ENCODE peak calls at places on chromosome 10, in five cellular contexts. H is H1, F is SK-N-SH, A is HCT116, I is K562. L is an unnamed sample.

GRCh38 chr10:111707066-111707465 is 476.5 kb downstream of the GPAM start:
- DNase-seq in H (no peak), F (no peak), A (no peak), I (no peak), L (no peak)

GRCh38 chr10:6319119-6319518 is 116.4 kb downstream of the PFKFB3 start:
- DNase-seq in H (no peak), F (no peak), A (no peak), I (no peak), L (no peak)

GRCh38 chr10:104333037-104333727 is 5.1 kb downstream of the ITPRIP start:
- DNase-seq in H (no peak), F (peak; percentile 7), A (no peak), I (peak; percentile 49), L (no peak)

GRCh38 chr10:44976352-44977198 is 2.0 kb downstream of the DEPP1 start:
- DNase-seq in H (no peak), F (no peak), A (no peak), I (no peak), L (no peak)

GRCh38 chr10:78567680-78568453 is 500.9 kb upstream of the ZMIZ1 start:
- DNase-seq in H (no peak), F (no peak), A (no peak), I (no peak), L (no peak)

GRCh38 chr10:79051766-79052165 is 17.0 kb upstream of the ZMIZ1 start:
- DNase-seq in H (no peak), F (no peak), A (no peak), I (no peak), L (no peak)

GRCh38 chr10:96834121-96834520 is 2.0 kb downstream of the LCOR start:
- DNase-seq in H (no peak), F (no peak), A (no peak), I (no peak), L (no peak)

GRCh38 chr10:61992683-61993629 is 91.5 kb downstream of the ARID5B start:
- DNase-seq in H (no peak), F (peak; percentile 23), A (no peak), I (no peak), L (no peak)

GRCh38 chr10:5531558-5532230 is 6.9 kb downstream of the CALML3 start:
- DNase-seq in H (no peak), F (no peak), A (no peak), I (no peak), L (no peak)

GRCh38 chr10:14909101-14909500 is 30.4 kb downstream of the SUV39H2 start:
- DNase-seq in H (no peak), F (no peak), A (no peak), I (no peak), L (no peak)

GRCh38 chr10:14904864-14905263 is 26.2 kb downstream of the SUV39H2 start:
- DNase-seq in H (no peak), F (no peak), A (no peak), I (no peak), L (no peak)

GRCh38 chr10:14906765-14907164 is 28.1 kb downstream of the SUV39H2 start:
- DNase-seq in H (no peak), F (no peak), A (no peak), I (no peak), L (no peak)

GRCh38 chr10:14905890-14906289 is 27.2 kb downstream of the SUV39H2 start:
- DNase-seq in H (no peak), F (no peak), A (no peak), I (no peak), L (no peak)

DNA sequence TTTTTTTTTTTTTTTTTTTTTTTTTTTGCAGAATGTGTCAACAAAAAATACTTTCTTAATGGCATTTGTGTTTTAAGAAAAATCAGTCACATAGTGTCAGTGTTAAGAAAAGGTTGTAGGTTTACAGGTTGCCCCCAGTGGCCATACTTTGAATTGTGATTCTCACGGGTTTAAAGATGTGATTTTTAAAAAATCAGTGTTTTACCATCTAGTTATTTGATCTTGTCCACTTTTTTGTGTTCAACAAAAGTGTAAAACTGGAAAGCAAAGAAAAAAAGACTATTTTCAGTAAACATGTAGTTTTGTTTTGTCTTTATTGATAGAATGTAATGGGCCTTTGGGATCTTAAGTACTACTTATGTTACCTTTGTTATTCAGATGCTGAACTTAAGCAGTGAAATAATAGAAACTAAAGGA is 25.7 kb downstream of the SUV39H2 start:
- DNase-seq in H (no peak), F (peak; percentile 43), A (peak; percentile 7), I (peak; percentile 30), L (peak; percentile 23)
- TF ChIP-seq JUND in H (no peak), F (no peak), A (no peak), I (no peak), L (no peak)

GRCh38 chr10:70255329-70256299 is 22.4 kb upstream of the PPA1 start:
- DNase-seq in H (no peak), F (no peak), A (peak; percentile 90), I (no peak), L (no peak)
- TF ChIP-seq JUND in H (no peak), F (no peak), A (peak; percentile 73), I (no peak), L (no peak)

GRCh38 chr10:113425596-113425995 is 127.3 kb upstream of the HABP2 start:
- DNase-seq in H (no peak), F (no peak), A (no peak), I (no peak), L (peak; percentile 45)
- TF ChIP-seq JUND in H (no peak), F (no peak), A (no peak), I (no peak), L (no peak)

GRCh38 chr10:113950268-113950667 is 93.4 kb upstream of the ADRB1 start:
- DNase-seq in H (no peak), F (no peak), A (no peak), I (no peak), L (no peak)

GRCh38 chr10:113945687-113946085 is 91.2 kb downstream of the NHLRC2 start:
- DNase-seq in H (no peak), F (no peak), A (no peak), I (no peak), L (no peak)

GRCh38 chr10:113947138-113948011 is 92.9 kb downstream of the NHLRC2 start:
- DNase-seq in H (no peak), F (peak; percentile 31), A (no peak), I (peak; percentile 53), L (no peak)

GRCh38 chr10:113941140-113941539 is 86.7 kb downstream of the NHLRC2 start:
- DNase-seq in H (no peak), F (no peak), A (no peak), I (no peak), L (no peak)

DNA sequence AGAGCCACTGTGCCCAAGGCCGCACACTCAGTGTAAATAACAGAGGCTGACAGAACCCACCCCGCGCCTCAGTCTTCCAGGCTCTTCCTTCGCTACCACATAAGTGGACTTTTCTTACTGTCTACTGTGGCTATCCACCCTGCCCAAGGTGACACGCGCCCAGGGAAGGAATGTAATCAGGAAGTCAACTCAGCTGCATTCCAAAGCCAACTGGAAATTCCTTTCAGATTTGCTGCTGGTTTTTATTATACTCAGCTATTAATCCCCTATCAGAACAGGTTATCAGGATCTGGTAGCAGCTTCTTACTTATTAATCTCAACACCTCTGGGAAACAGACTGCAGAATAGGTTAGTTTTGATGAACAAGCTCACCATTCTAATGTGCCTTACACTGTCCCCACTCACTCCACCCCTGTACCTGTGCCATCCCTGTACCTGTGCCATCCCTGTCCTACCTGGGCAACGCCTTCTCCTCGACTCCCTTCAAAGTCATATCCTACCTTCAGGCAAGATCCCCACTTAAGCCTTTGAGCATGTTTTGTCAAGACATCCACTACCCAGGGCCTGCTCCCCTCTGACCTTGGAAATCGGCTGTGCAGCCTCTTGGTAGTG is 90.7 kb downstream of the NHLRC2 start:
- DNase-seq in H (no peak), F (no peak), A (peak; percentile 59), I (no peak), L (peak; percentile 54)
- TF ChIP-seq JUND in H (no peak), F (peak; percentile 63), A (peak; percentile 71), I (no peak), L (no peak)

GRCh38 chr10:36026081-36026480 is 384.0 kb upstream of the FZD8 start:
- DNase-seq in H (no peak), F (no peak), A (no peak), I (no peak), L (no peak)

GRCh38 chr10:36021096-36021495 is 379.0 kb upstream of the FZD8 start:
- DNase-seq in H (no peak), F (no peak), A (no peak), I (no peak), L (no peak)

GRCh38 chr10:36026656-36027390 is 384.7 kb upstream of the FZD8 start:
- DNase-seq in H (no peak), F (no peak), A (no peak), I (no peak), L (no peak)

GRCh38 chr10:36019749-36020148 is 377.7 kb upstream of the FZD8 start:
- DNase-seq in H (no peak), F (no peak), A (no peak), I (no peak), L (no peak)

GRCh38 chr10:36023939-36024338 is 381.8 kb upstream of the FZD8 start:
- DNase-seq in H (no peak), F (no peak), A (no peak), I (no peak), L (no peak)
- TF ChIP-seq JUND in H (no peak), F (no peak), A (no peak), I (no peak), L (no peak)

GRCh38 chr10:4051011-4051407 is 266.0 kb upstream of the KLF6 start:
- DNase-seq in H (no peak), F (no peak), A (no peak), I (no peak), L (peak; percentile 34)

GRCh38 chr10:4050061-4050460 is 265.1 kb upstream of the KLF6 start:
- DNase-seq in H (no peak), F (no peak), A (no peak), I (no peak), L (no peak)

GRCh38 chr10:4048245-4048864 is 263.3 kb upstream of the KLF6 start:
- DNase-seq in H (no peak), F (no peak), A (no peak), I (no peak), L (no peak)

GRCh38 chr10:4053940-4054339 is 268.9 kb upstream of the KLF6 start:
- DNase-seq in H (no peak), F (no peak), A (no peak), I (no peak), L (no peak)

GRCh38 chr10:4051408-4052151 is 266.6 kb upstream of the KLF6 start:
- DNase-seq in H (no peak), F (no peak), A (no peak), I (no peak), L (no peak)
- TF ChIP-seq JUND in H (no peak), F (no peak), A (no peak), I (no peak), L (no peak)

GRCh38 chr10:69374242-69374641 is 42.5 kb downstream of the TACR2 start:
- DNase-seq in H (no peak), F (no peak), A (no peak), I (no peak), L (no peak)

GRCh38 chr10:69376662-69377061 is 40.1 kb downstream of the TACR2 start:
- DNase-seq in H (no peak), F (no peak), A (no peak), I (no peak), L (no peak)

GRCh38 chr10:69377191-69377590 is 39.5 kb downstream of the TACR2 start:
- DNase-seq in H (no peak), F (no peak), A (no peak), I (no peak), L (no peak)

GRCh38 chr10:69374931-69375306 is 41.8 kb downstream of the TACR2 start:
- DNase-seq in H (no peak), F (no peak), A (no peak), I (no peak), L (no peak)

GRCh38 chr10:69375307-69376151 is 41.2 kb downstream of the TACR2 start:
- DNase-seq in H (peak; percentile 39), F (no peak), A (no peak), I (peak; percentile 61), L (peak; percentile 95)
- TF ChIP-seq JUND in H (no peak), F (no peak), A (no peak), I (no peak), L (no peak)